ENCODE peak calls at places on chromosome 5, in seven cellular contexts. D is stimulated activated CD8-positive, alpha-beta memory T cell treated with anti-CD3 and anti-CD28 coated beads, Interleukin-15, amount 100 ng/mL, for 1 hour; N is GM19239; U is renal cortical epithelial cell; X is stimulated activated CD4-positive, alpha-beta T cell treated with anti-CD3 and anti-CD28 coated beads, Interleukin-12 subunit alpha, Interleukin-12 subunit beta, amount 100 ng/mL, for 4 hours; H is GM20000; Y is hypothalamus. V is an unnamed sample.
A peak's percentile ranks its signal among the peaks of the same experiment; 100 is the strongest.

GRCh38 chr5:74625742-74626241 is 14.7 kb downstream of the ENC1 start:
- DNase-seq in D (no peak), N (no peak), U (peak; percentile 77), X (no peak), H (no peak), Y (no peak), V (no peak)

GRCh38 chr5:125470503-125470902 is 724.1 kb upstream of the ZNF608 start:
- DNase-seq in D (no peak), N (no peak), U (no peak), X (no peak), H (no peak), Y (no peak), V (no peak)

GRCh38 chr5:41414598-41414997 is 95.8 kb downstream of the PLCXD3 start:
- DNase-seq in D (no peak), N (no peak), U (peak; percentile 91), X (no peak), H (no peak), Y (no peak), V (no peak)

GRCh38 chr5:93411716-93412115 is 169.3 kb downstream of the NR2F1-AS1 start:
- DNase-seq in D (no peak), N (no peak), U (no peak), X (no peak), H (no peak), Y (no peak), V (peak; percentile 62)

GRCh38 chr5:79146352-79146751 is 34.7 kb downstream of the BHMT start:
- DNase-seq in D (no peak), N (no peak), U (peak; percentile 63), X (no peak), H (no peak), Y (no peak), V (no peak)

GRCh38 chr5:179893076-179893957 is 14.4 kb downstream of the TBC1D9B start:
- DNase-seq in D (no peak), N (no peak), U (no peak), X (no peak), H (no peak), Y (no peak), V (peak; percentile 30)

GRCh38 chr5:175831507-175831906 is 39.9 kb upstream of the CPLX2 start:
- DNase-seq in D (no peak), N (no peak), U (no peak), X (no peak), H (no peak), Y (no peak), V (no peak)

GRCh38 chr5:166671818-166672217 is 1619.6 kb upstream of the WWC1 start:
- DNase-seq in D (no peak), N (no peak), U (no peak), X (no peak), H (no peak), Y (no peak), V (no peak)

GRCh38 chr5:123717139-123717538 is 205.2 kb downstream of the CSNK1G3 start:
- DNase-seq in D (no peak), N (no peak), U (peak; percentile 80), X (no peak), H (no peak), Y (no peak), V (no peak)

GRCh38 chr5:126122942-126123341 is 300.3 kb upstream of the GRAMD2B start:
- DNase-seq in D (no peak), N (no peak), U (peak; percentile 36), X (no peak), H (no peak), Y (no peak), V (peak; percentile 40)

GRCh38 chr5:51465165-51465564 is 81.9 kb downstream of the ISL1 start:
- DNase-seq in D (no peak), N (no peak), U (peak; percentile 2), X (no peak), H (no peak), Y (no peak), V (no peak)

GRCh38 chr5:79346420-79346824 is 110.5 kb downstream of the JMY start:
- DNase-seq in D (no peak), N (no peak), U (peak; percentile 21), X (no peak), H (no peak), Y (no peak), V (no peak)

GRCh38 chr5:149681252-149681651 is 48.9 kb upstream of the PPARGC1B start:
- DNase-seq in D (no peak), N (no peak), U (no peak), X (no peak), H (no peak), Y (no peak), V (no peak)

GRCh38 chr5:113224605-113225065 is 210.2 kb downstream of the TSSK1B start:
- DNase-seq in D (no peak), N (no peak), U (no peak), X (no peak), H (no peak), Y (no peak), V (no peak)

GRCh38 chr5:120252839-120253238 is 211.3 kb upstream of the PRR16 start:
- DNase-seq in D (no peak), N (no peak), U (no peak), X (no peak), H (no peak), Y (no peak), V (no peak)

GRCh38 chr5:145056805-145057204 is 778.3 kb downstream of the PRELID2 start:
- DNase-seq in D (no peak), N (peak; percentile 4), U (peak; percentile 16), X (no peak), H (peak; percentile 39), Y (no peak), V (no peak)

GRCh38 chr5:115545065-115545882 is 699 bp upstream of the FEM1C start:
- DNase-seq in D (no peak), N (no peak), U (no peak), X (no peak), H (no peak), Y (no peak), V (no peak)

GRCh38 chr5:132388244-132389050 is 18.9 kb downstream of the SLC22A5 start:
- DNase-seq in D (no peak), N (no peak), U (peak; percentile 91), X (no peak), H (no peak), Y (no peak), V (no peak)

GRCh38 chr5:179241175-179241574 is 104.1 kb downstream of the ADAMTS2 start:
- DNase-seq in D (no peak), N (no peak), U (no peak), X (no peak), H (no peak), Y (no peak), V (no peak)